ENCODE peak calls at places on chromosomes 4 and X, in four cellular contexts. Y, D, K and W are unnamed samples.

GRCh38 chr4:118821590-118822293 is 14.2 kb downstream of the SEC24D start:
- DNase-seq in Y (no peak), D (no peak), K (no peak), W (no peak)

GRCh38 chrX:9604111-9604907 is 139.5 kb downstream of the TBL1X start:
- DNase-seq in Y (no peak), D (no peak), K (no peak), W (no peak)

GRCh38 chr4:161320377-161320776 is 843.4 kb downstream of the FSTL5 start:
- DNase-seq in Y (no peak), D (no peak), K (no peak), W (no peak)

GRCh38 chr4:87122252-87122651 is 98.2 kb downstream of the KLHL8 start:
- DNase-seq in Y (no peak), D (no peak), K (no peak), W (peak; percentile 16)

GRCh38 chrX:137432609-137433008 is 133.3 kb upstream of the ZIC3 start:
- DNase-seq in Y (no peak), D (no peak), K (no peak), W (no peak)

GRCh38 chr4:90727938-90728337 is 600.7 kb downstream of the CCSER1 start:
- DNase-seq in Y (no peak), D (peak; percentile 56), K (no peak), W (no peak)

GRCh38 chr4:37528161-37528560 is 158.0 kb downstream of the RELL1 start:
- DNase-seq in Y (no peak), D (no peak), K (no peak), W (peak; percentile 58)

GRCh38 chr4:87716350-87717041 is 66.4 kb downstream of the DMP1 start:
- DNase-seq in Y (no peak), D (no peak), K (no peak), W (peak; percentile 8)

GRCh38 chr4:8355306-8355705 is 85.2 kb downstream of the ACOX3 start:
- DNase-seq in Y (no peak), D (no peak), K (no peak), W (no peak)

GRCh38 chr4:16516796-16517413 is 290.6 kb upstream of the TAPT1 start:
- DNase-seq in Y (peak; percentile 58), D (peak; percentile 4), K (no peak), W (no peak)

GRCh38 chr4:648579-649292 is 23.4 kb downstream of the PDE6B start:
- DNase-seq in Y (no peak), D (no peak), K (no peak), W (no peak)

GRCh38 chr4:114401483-114401882 is 197.1 kb upstream of the UGT8 start:
- DNase-seq in Y (no peak), D (no peak), K (no peak), W (no peak)

GRCh38 chr4:2943364-2944090 is 19.7 kb downstream of the NOP14 start:
- DNase-seq in Y (no peak), D (no peak), K (no peak), W (no peak)

GRCh38 chrX:151825927-151826471 is 86.7 kb upstream of the MAGEA4 start:
- DNase-seq in Y (peak; percentile 34), D (no peak), K (no peak), W (peak; percentile 60)

GRCh38 chr4:118076958-118077766 is 42.9 kb downstream of the NDST3 start:
- DNase-seq in Y (no peak), D (peak; percentile 25), K (no peak), W (no peak)

GRCh38 chrX:110491846-110492620 is 133.4 kb downstream of the RTL9 start:
- DNase-seq in Y (no peak), D (no peak), K (no peak), W (no peak)

GRCh38 chr4:3039706-3040366 is 34.5 kb downstream of the HTT-AS start:
- DNase-seq in Y (no peak), D (no peak), K (no peak), W (no peak)

GRCh38 chr4:42636591-42636990 is 20.3 kb downstream of the ATP8A1 start:
- DNase-seq in Y (no peak), D (no peak), K (no peak), W (no peak)

GRCh38 chr4:53354012-53354722 is 11.7 kb downstream of the SCFD2 start:
- DNase-seq in Y (no peak), D (no peak), K (no peak), W (no peak)

GRCh38 chr4:89024051-89024675 is 32.8 kb downstream of the FAM13A start:
- DNase-seq in Y (peak; percentile 44), D (peak; percentile 37), K (peak; percentile 52), W (peak; percentile 20)

GRCh38 chrX:153065389-153065788 is 6.9 kb upstream of the PNMA6A start:
- DNase-seq in Y (no peak), D (no peak), K (no peak), W (no peak)

GRCh38 chr4:15116509-15117079 is 114.3 kb downstream of the CPEB2 start:
- DNase-seq in Y (no peak), D (no peak), K (no peak), W (no peak)

GRCh38 chrX:23662853-23663252 is 4.4 kb upstream of the PRDX4 start:
- DNase-seq in Y (peak; percentile 34), D (no peak), K (no peak), W (peak; percentile 27)

GRCh38 chrX:136272325-136272724 is 21.1 kb upstream of the MAP7D3 start:
- DNase-seq in Y (no peak), D (no peak), K (no peak), W (no peak)

GRCh38 chr4:185796176-185796575 is 15.8 kb downstream of the SORBS2 start:
- DNase-seq in Y (no peak), D (no peak), K (no peak), W (no peak)

GRCh38 chrX:29541038-29541437 is 674.3 kb upstream of the MAGEB2 start:
- DNase-seq in Y (no peak), D (no peak), K (no peak), W (no peak)

GRCh38 chrX:41381685-41382084 is 47.7 kb downstream of the DDX3X start:
- DNase-seq in Y (peak; percentile 32), D (peak; percentile 78), K (no peak), W (no peak)

GRCh38 chr4:23038626-23039245 is 346.0 kb downstream of the GBA3 start:
- DNase-seq in Y (no peak), D (no peak), K (no peak), W (no peak)

GRCh38 chrX:14352511-14352910 is 176.8 kb upstream of the GLRA2 start:
- DNase-seq in Y (no peak), D (peak; percentile 12), K (no peak), W (no peak)

GRCh38 chr4:110532901-110533589 is 57.1 kb downstream of the ENPEP start:
- DNase-seq in Y (no peak), D (no peak), K (no peak), W (no peak)

GRCh38 chr4:99447079-99447478 is 11.9 kb upstream of the ADH7 start:
- DNase-seq in Y (peak; percentile 7), D (peak; percentile 38), K (no peak), W (peak; percentile 70)

GRCh38 chr4:122083356-122083755 is 68.8 kb upstream of the BLTP1 start:
- DNase-seq in Y (no peak), D (no peak), K (no peak), W (no peak)

GRCh38 chr4:169158046-169158445 is 112.7 kb downstream of the SH3RF1 start:
- DNase-seq in Y (no peak), D (no peak), K (no peak), W (no peak)

GRCh38 chr4:169159614-169160013 is 111.1 kb downstream of the SH3RF1 start:
- DNase-seq in Y (peak; percentile 43), D (peak; percentile 14), K (no peak), W (no peak)

GRCh38 chr4:169163495-169163894 is 107.3 kb downstream of the SH3RF1 start:
- DNase-seq in Y (no peak), D (no peak), K (no peak), W (no peak)

GRCh38 chr4:169158860-169159259 is 111.9 kb downstream of the SH3RF1 start:
- DNase-seq in Y (no peak), D (no peak), K (no peak), W (no peak)

DNA sequence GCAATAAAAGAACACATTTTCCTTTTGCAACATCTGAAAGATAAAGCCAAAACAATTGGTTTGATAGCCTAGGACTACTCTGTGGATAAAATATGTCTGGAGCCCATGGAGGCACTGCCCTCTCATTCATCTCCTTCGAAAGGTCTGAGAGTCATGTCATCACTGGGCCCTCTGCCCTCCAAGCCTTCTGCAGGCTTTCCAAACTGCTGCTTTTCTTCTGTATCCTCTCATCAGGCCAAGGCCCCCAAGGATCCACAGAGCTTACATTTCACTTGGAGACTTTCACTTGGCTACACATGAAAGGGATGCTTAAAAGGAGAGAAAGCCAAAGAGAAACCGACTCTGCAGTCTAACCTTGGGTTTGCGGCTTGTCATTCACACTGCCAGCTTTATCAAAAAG is 109.9 kb downstream of the SH3RF1 start:
- DNase-seq in Y (no peak), D (no peak), K (no peak), W (no peak)
- H3K27ac ChIP-seq in Y (peak overlapping the region; percentile 32), D (no peak overlapping the region), K (no peak overlapping the region), W (no peak overlapping the region)

GRCh38 chr4:140251566-140251965 is 97.6 kb upstream of the MAML3 start:
- DNase-seq in Y (no peak), D (no peak), K (no peak), W (no peak)
- H3K27ac ChIP-seq in Y (no peak overlapping the region), D (no peak overlapping the region), K (no peak overlapping the region), W (peak overlapping the region; percentile 52)

DNA sequence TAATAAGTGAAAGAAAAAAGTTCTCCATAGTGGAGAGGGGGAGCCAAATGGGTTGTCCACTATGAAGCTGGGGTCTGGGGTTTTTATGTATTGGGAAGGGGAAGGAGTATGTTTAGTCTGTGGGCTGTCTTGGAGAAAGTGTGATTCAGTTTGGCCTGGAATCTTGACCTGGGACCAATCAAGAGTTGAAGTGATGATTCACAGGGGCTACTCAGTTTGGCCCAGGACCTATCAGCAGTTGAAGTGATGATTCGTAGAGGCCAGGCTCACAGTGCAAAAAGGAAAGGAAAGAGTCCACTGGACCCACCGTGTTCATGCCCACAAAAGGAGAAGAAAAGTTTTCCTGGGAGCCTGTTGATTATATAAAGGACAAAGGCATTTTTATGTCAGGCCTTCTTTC is 47.3 kb upstream of the RAB9B start:
- DNase-seq in Y (no peak), D (no peak), K (no peak), W (no peak)
- H3K27ac ChIP-seq in Y (no peak overlapping the region), D (peak overlapping the region; percentile 21), K (no peak overlapping the region), W (peak overlapping the region; percentile 39)

GRCh38 chrX:102651968-102652744 is 873 bp downstream of the GPRASP1 start:
- DNase-seq in Y (no peak), D (peak; percentile 12), K (peak; percentile 71), W (no peak)

GRCh38 chrX:102654696-102655095 is 3.4 kb downstream of the GPRASP1 start:
- DNase-seq in Y (no peak), D (no peak), K (no peak), W (no peak)

GRCh38 chrX:102650903-102651241 is 411 bp upstream of the GPRASP1 start:
- DNase-seq in Y (no peak), D (no peak), K (no peak), W (no peak)

DNA sequence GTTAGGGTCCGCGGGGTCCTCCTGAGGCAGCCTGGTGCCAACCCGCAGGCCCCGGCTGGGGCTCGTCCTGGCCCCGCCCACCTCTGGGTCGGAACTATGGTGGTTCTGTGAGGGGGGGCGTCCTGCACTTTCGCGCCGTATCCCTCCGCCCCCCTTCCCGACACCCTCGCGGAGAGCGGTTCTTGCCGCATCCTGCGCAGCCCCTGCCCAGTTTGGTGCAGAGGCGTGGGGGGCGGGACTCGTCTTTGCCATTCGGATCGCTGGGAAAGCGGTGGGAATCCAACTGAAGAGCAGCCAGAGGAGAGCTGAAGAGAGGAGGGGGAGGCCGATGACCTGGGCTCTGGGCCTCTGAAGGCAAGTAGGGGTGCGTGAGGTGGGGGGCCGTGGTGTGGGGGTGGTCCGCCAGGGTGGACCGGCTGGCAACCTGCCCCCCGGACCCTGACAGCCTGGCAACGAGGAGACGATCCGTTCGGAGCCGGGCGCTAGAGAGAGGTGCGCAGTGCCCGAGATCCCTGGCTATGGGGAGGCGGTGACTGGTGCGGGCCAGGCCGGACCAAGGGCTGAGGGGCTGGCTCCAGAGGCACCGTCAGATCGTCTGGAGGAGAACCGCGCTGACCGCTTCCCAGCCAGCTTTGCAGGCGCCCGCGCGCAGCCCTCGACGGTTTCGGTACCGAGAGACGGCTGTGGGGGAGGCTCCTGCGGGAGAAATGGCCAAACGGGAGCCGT is at the start of gene GPRASP1:
- DNase-seq in Y (no peak), D (peak; percentile 10), K (peak; percentile 80), W (no peak)
- H3K27ac ChIP-seq in Y (no peak within 1 kb of the TSS), D (no peak within 1 kb of the TSS), K (peak within 1 kb of the TSS; percentile 78), W (no peak within 1 kb of the TSS)